ENCODE peak calls at places on chromosomes 2 and 18, in six cellular contexts. Z, X, W, B, P and V are unnamed samples.

GRCh38 chr2:172046866-172047265 is 38.4 kb upstream of the DLX1 start:
- DNase-seq in W (no peak), Z (no peak), B (no peak), X (peak; percentile 61), P (no peak), V (no peak)

GRCh38 chr2:56624181-56624580 is 440.4 kb downstream of the CCDC85A start:
- DNase-seq in X (no peak), W (no peak), Z (no peak), B (no peak), P (no peak), V (no peak)

GRCh38 chr2:150309681-150310080 is 177.8 kb downstream of the RND3 start:
- DNase-seq in Z (no peak), P (peak; percentile 75), B (no peak), X (peak; percentile 56), W (no peak), V (no peak)

GRCh38 chr2:238093181-238094140 is 6.7 kb upstream of the ESPNL start:
- DNase-seq in P (no peak), Z (peak; percentile 55), W (no peak), X (no peak), B (peak; percentile 37), V (no peak)

GRCh38 chr2:25671622-25672021 is 1.8 kb downstream of the DTNB start:
- DNase-seq in X (peak; percentile 71), W (no peak), P (no peak), B (no peak), Z (no peak), V (no peak)

GRCh38 chr2:47561371-47561770 is 158.4 kb downstream of the MSH2 start:
- DNase-seq in B (no peak), W (no peak), Z (no peak), P (no peak), X (no peak), V (no peak)

GRCh38 chr2:110854355-110855081 is 122.1 kb downstream of the ACOXL start:
- DNase-seq in P (no peak), X (no peak), W (no peak), Z (no peak), B (no peak), V (no peak)

GRCh38 chr2:206211657-206212255 is 52.1 kb downstream of the EEF1B2 start:
- DNase-seq in B (no peak), X (peak; percentile 77), P (no peak), W (no peak), Z (no peak), V (no peak)

GRCh38 chr2:160469615-160470204 is 23.9 kb downstream of the RBMS1 start:
- DNase-seq in W (no peak), P (no peak), X (no peak), Z (no peak), B (no peak), V (no peak)

GRCh38 chr18:3791258-3791657 is 341.3 kb downstream of the TGIF1 start:
- DNase-seq in P (no peak), B (no peak), X (no peak), Z (no peak), W (no peak), V (no peak)

GRCh38 chr2:233997726-233998125 is 52.8 kb upstream of the SPP2 start:
- DNase-seq in X (no peak), P (no peak), Z (no peak), W (no peak), B (no peak), V (no peak)

GRCh38 chr2:122927217-122927616 is 1097.9 kb upstream of the CNTNAP5 start:
- DNase-seq in B (no peak), W (no peak), P (no peak), X (no peak), Z (no peak), V (no peak)

GRCh38 chr2:158943973-158944372 is 24.5 kb upstream of the TANC1 start:
- DNase-seq in Z (no peak), P (no peak), W (no peak), X (no peak), B (no peak), V (no peak)

GRCh38 chr2:8120979-8121825 is 560.7 kb upstream of the ID2 start:
- DNase-seq in X (no peak), B (no peak), P (no peak), Z (no peak), W (no peak), V (no peak)

GRCh38 chr2:3634631-3635091 is 23.3 kb upstream of the ALLC start:
- DNase-seq in P (no peak), B (no peak), W (peak; percentile 41), X (no peak), Z (peak; percentile 59), V (no peak)

GRCh38 chr18:59012815-59013677 is 126.6 kb upstream of the SEC11C start:
- DNase-seq in W (no peak), B (no peak), P (no peak), Z (no peak), X (no peak), V (no peak)

GRCh38 chr2:238856713-238857567 is 9.1 kb downstream of the TWIST2 start:
- DNase-seq in Z (no peak), B (no peak), W (no peak), P (no peak), X (no peak), V (no peak)

GRCh38 chr18:24095976-24096375 is 42.9 kb upstream of the CABYR start:
- DNase-seq in P (no peak), W (no peak), X (no peak), Z (no peak), B (no peak), V (no peak)

GRCh38 chr2:17373736-17374135 is 144.5 kb downstream of the RAD51AP2 start:
- DNase-seq in B (no peak), Z (no peak), P (no peak), W (no peak), X (no peak), V (peak; percentile 11)

GRCh38 chr2:185970148-185970852 is 231.7 kb downstream of the FSIP2 start:
- DNase-seq in Z (no peak), W (no peak), P (peak; percentile 56), X (no peak), B (no peak), V (no peak)

GRCh38 chr2:174227748-174228147 is 20.6 kb downstream of the OLA1 start:
- DNase-seq in X (no peak), B (no peak), Z (no peak), P (no peak), W (no peak), V (no peak)

DNA sequence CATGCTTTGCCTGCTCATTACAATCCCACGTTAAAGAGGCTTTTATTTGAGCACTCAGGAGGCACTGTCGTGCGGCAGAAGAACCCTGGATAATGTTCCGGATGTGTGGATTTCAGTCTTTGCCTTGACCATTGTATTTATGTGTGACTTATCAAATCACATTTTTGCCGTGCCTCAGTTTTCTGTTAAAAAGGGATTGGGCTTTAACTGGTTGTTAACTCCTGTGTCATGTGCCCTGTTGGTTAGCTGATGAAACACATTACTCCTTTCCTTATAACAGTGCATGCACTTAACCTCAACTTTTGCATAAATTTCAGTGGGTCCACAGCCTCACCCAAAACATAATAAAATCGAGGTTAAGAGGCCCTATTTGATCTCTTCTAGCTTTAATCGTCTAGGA is 52.7 kb downstream of the NAB1 start:
- DNase-seq in P (no peak), Z (no peak), W (no peak), B (no peak), X (no peak), V (no peak)
- TF ChIP-seq CTCF in P (no peak), Z (no peak), W (no peak), B (no peak), X (no peak), V (no peak)

DNA sequence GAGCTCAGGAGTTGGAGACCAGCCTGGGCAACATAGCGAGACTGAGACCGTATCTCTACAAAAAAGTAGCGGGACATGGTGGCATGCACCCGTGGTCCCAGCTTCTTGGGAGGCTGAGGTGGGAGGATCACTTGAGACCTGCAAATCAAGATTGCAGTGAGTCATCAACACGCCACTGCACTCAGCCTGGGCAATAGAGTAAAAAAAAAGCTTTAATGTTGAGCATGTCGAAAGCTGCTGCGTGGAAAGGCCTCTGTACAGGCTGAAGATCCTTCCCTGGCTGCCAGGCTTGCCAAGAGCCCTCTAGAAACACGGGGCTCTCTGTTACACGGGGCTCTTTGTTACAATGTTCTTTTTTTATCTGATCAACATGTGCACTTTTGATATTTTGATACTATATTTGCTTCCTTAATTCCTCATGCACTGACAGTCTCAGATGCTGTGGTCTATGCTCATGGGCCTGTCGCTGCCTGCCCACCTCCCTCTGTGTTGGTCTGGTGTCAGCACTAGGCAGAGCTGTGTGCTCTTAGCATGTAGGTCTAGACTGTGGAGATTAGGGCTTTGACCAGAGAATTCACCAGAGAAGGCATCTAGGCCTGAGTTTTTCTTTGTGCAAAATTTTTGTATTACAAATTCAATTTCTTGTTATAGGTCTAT is 18.7 kb downstream of the CLK1 start:
- DNase-seq in W (no peak), Z (no peak), P (no peak), X (peak; percentile 35), B (no peak), V (no peak)
- H3K27ac ChIP-seq in W (no peak overlapping the region), Z (no peak overlapping the region), P (no peak overlapping the region), X (no peak overlapping the region), B (no peak overlapping the region), V (no peak overlapping the region)

GRCh38 chr18:79797518-79798345 is at the start of gene KCNG2:
- DNase-seq in B (peak; percentile 77), Z (no peak), P (no peak), X (no peak), W (no peak), V (no peak)
- H3K4me3 ChIP-seq in B (no peak within 1 kb of the TSS), Z (peak within 1 kb of the TSS; percentile 40), P (peak within 1 kb of the TSS; percentile 44), X (no peak within 1 kb of the TSS), W (peak within 1 kb of the TSS; percentile 48), V (peak within 1 kb of the TSS; percentile 46)

DNA sequence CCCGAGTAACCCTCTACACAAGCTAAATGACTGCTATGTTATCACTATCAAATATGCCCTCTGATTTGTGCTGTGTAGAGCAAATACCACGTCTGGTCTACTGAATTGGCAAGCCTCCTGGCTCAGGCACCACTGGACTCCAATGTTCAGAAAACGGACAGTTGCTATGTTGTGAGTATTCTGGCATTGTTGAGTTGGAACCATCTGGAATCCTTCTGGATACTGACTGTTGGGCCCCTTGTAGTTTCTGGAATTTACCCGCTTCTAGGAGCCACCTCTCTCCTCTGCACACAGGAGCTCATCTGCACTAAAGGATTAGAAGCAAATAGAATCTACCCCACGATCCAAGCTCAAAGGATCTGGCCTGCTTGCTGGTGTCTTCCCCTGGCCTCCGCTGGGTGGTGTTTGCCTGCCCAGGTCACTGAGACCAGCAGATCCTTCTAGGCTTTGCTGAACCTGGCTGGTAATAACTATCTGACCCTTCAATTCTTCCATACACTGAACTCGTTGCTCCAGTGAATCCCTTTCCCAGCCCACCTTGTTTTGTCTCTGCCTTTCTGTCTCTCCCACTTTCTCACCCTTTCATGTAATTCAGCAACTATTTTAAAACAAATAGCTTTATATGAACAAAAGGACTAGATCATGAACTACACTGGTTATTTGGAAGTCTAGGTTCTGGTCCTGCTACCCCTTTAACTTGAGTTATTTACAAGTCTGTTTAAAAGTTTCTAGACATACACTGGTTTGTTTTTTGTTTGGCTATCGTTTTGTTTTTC is 2.1 kb upstream of the HAAO start:
- DNase-seq in B (peak; percentile 32), X (no peak), P (peak; percentile 34), W (no peak), Z (no peak), V (no peak)
- TF ChIP-seq CTCF in B (no peak), X (peak; percentile 40), P (no peak), W (no peak), Z (peak; percentile 34), V (peak; percentile 31)

GRCh38 chr2:191295088-191295487 is 49.9 kb downstream of the MYO1B start:
- DNase-seq in Z (no peak), B (no peak), W (no peak), X (no peak), P (no peak), V (no peak)
- H3K27ac ChIP-seq in Z (peak overlapping the region; percentile 52), B (no peak overlapping the region), W (no peak overlapping the region), X (no peak overlapping the region), P (no peak overlapping the region), V (no peak overlapping the region)